ENCODE peak calls at places on chromosomes 2 and 18, in seven cellular contexts. Z is HepG2, O is mesendoderm, Y is PC-3, D is GM23248, Q is mesenchymal stem cell, R is fibroblast of lung. B is an unnamed sample.

GRCh38 chr2:237322564-237322963 is 91.4 kb downstream of the COL6A3 start:
- DNase-seq in Z (peak; percentile 20), O (peak; percentile 37), Y (peak; percentile 63), D (peak; percentile 40), Q (no peak), R (no peak), B (peak; percentile 78)

GRCh38 chr2:236264256-236264655 is at the start of gene ASB18:
- DNase-seq in Z (no peak), O (no peak), Y (no peak), D (no peak), Q (no peak), R (no peak), B (no peak)

GRCh38 chr2:152407204-152407721 is 72.3 kb downstream of the FMNL2 start:
- DNase-seq in Z (no peak), O (peak; percentile 86), Y (no peak), D (peak; percentile 86), Q (peak; percentile 76), R (peak; percentile 58), B (peak; percentile 85)

GRCh38 chr18:45167109-45167551 is 448.1 kb upstream of the SLC14A2 start:
- DNase-seq in Z (no peak), O (no peak), Y (peak; percentile 64), D (peak; percentile 73), Q (peak; percentile 88), R (peak; percentile 69), B (no peak)

GRCh38 chr18:45951021-45951714 is 16.0 kb downstream of the EPG5 start:
- DNase-seq in Z (no peak), O (peak; percentile 16), Y (peak; percentile 61), D (peak; percentile 85), Q (peak; percentile 92), R (peak; percentile 90), B (no peak)

GRCh38 chr18:79400091-79400590 is 4.4 kb downstream of the NFATC1 start:
- DNase-seq in Z (no peak), O (no peak), Y (peak; percentile 20), D (peak; percentile 77), Q (no peak), R (no peak), B (peak; percentile 86)

GRCh38 chr2:73998451-73998850 is 13.7 kb downstream of the TET3 start:
- DNase-seq in Z (no peak), O (no peak), Y (no peak), D (no peak), Q (no peak), R (no peak), B (no peak)

GRCh38 chr18:48412339-48412929 is 3.3 kb upstream of the ZBTB7C start:
- DNase-seq in Z (peak; percentile 56), O (peak; percentile 82), Y (peak; percentile 41), D (peak; percentile 66), Q (peak; percentile 43), R (no peak), B (peak; percentile 84)

GRCh38 chr2:86825728-86826386 is 35.1 kb upstream of the CD8A start:
- DNase-seq in Z (no peak), O (no peak), Y (no peak), D (no peak), Q (no peak), R (no peak), B (no peak)

GRCh38 chr18:47893939-47894699 is 36.3 kb downstream of the SMAD2 start:
- DNase-seq in Z (no peak), O (no peak), Y (peak; percentile 29), D (peak; percentile 10), Q (no peak), R (peak; percentile 60), B (no peak)

GRCh38 chr2:235669269-235669831 is 175.5 kb downstream of the AGAP1 start:
- DNase-seq in Z (peak; percentile 69), O (peak; percentile 89), Y (peak; percentile 79), D (peak; percentile 83), Q (peak; percentile 65), R (peak; percentile 77), B (peak; percentile 95)

GRCh38 chr2:226354434-226354833 is 445.2 kb downstream of the IRS1 start:
- DNase-seq in Z (no peak), O (peak; percentile 21), Y (no peak), D (peak; percentile 14), Q (peak; percentile 63), R (peak; percentile 73), B (no peak)

GRCh38 chr2:239722760-239723448 is 302.2 kb downstream of the NDUFA10 start:
- DNase-seq in Z (no peak), O (no peak), Y (no peak), D (no peak), Q (no peak), R (no peak), B (no peak)

GRCh38 chr18:44716697-44717163 is 36.0 kb downstream of the SETBP1 start:
- DNase-seq in Z (no peak), O (no peak), Y (no peak), D (peak; percentile 28), Q (no peak), R (no peak), B (no peak)

GRCh38 chr2:85905187-85905666 is 16.4 kb upstream of the ST3GAL5 start:
- DNase-seq in Z (no peak), O (no peak), Y (no peak), D (peak; percentile 59), Q (peak; percentile 37), R (peak; percentile 89), B (no peak)

GRCh38 chr2:121075641-121076500 is 209.1 kb downstream of the TFCP2L1 start:
- DNase-seq in Z (no peak), O (peak; percentile 26), Y (peak; percentile 9), D (peak; percentile 30), Q (no peak), R (peak; percentile 14), B (peak; percentile 84)

GRCh38 chr18:31099490-31100230 is 2.6 kb downstream of the DSC2 start:
- DNase-seq in Z (no peak), O (peak; percentile 2), Y (peak; percentile 64), D (no peak), Q (no peak), R (no peak), B (no peak)

GRCh38 chr2:39483530-39483929 is 46.4 kb upstream of the MAP4K3 start:
- DNase-seq in Z (no peak), O (no peak), Y (no peak), D (no peak), Q (no peak), R (no peak), B (no peak)

GRCh38 chr18:35481960-35482366 is 15.8 kb downstream of the INO80C start:
- DNase-seq in Z (peak; percentile 92), O (peak; percentile 74), Y (peak; percentile 28), D (no peak), Q (no peak), R (peak; percentile 39), B (no peak)

GRCh38 chr2:173984866-173985588 is 19.9 kb upstream of the SP3 start:
- DNase-seq in Z (no peak), O (no peak), Y (no peak), D (no peak), Q (no peak), R (no peak), B (no peak)

GRCh38 chr2:196131949-196132925 is 39.1 kb downstream of the STK17B start:
- DNase-seq in Z (no peak), O (peak; percentile 81), Y (no peak), D (peak; percentile 42), Q (peak; percentile 60), R (peak; percentile 43), B (peak; percentile 68)

GRCh38 chr2:24382363-24383021 is 22.2 kb upstream of the ITSN2 start:
- DNase-seq in Z (no peak), O (peak; percentile 88), Y (peak; percentile 78), D (peak; percentile 75), Q (peak; percentile 66), R (peak; percentile 22), B (peak; percentile 89)

GRCh38 chr2:66578067-66578852 is 143.3 kb downstream of the MEIS1 start:
- DNase-seq in Z (no peak), O (peak; percentile 22), Y (no peak), D (no peak), Q (no peak), R (no peak), B (peak; percentile 62)

GRCh38 chr2:170368370-170368769 is 190.4 kb downstream of the MYO3B start:
- DNase-seq in Z (no peak), O (no peak), Y (no peak), D (no peak), Q (no peak), R (no peak), B (no peak)

GRCh38 chr2:170362313-170362795 is 184.4 kb downstream of the MYO3B start:
- DNase-seq in Z (no peak), O (no peak), Y (no peak), D (no peak), Q (no peak), R (no peak), B (no peak)

GRCh38 chr2:170362895-170363582 is 185.1 kb downstream of the MYO3B start:
- DNase-seq in Z (no peak), O (no peak), Y (peak; percentile 78), D (peak; percentile 70), Q (peak; percentile 90), R (peak; percentile 9), B (no peak)

GRCh38 chr2:170365003-170365402 is 187.1 kb downstream of the MYO3B start:
- DNase-seq in Z (no peak), O (no peak), Y (no peak), D (no peak), Q (no peak), R (no peak), B (no peak)

DNA sequence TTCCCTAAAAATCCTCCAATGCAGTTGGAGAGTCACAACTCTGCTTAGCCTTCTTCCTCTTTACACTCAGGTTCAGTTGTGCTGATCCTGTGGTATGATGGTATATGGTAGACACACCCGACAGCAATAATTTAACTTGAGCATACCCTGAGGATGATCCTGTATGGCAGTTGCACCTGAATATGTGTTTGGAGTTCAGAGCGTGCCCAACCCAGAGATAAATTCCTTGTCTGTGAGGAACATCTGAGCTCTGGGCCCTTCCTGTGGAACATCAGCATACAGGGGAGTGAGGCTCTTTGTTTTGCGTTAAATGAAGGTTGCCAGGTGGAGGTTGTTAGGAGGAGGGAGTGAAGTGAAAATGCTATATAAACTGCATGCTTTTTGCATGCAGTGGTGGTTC is 187.7 kb downstream of the MYO3B start:
- DNase-seq in Z (no peak), O (peak; percentile 25), Y (no peak), D (no peak), Q (no peak), R (no peak), B (no peak)
- H3K27me3 ChIP-seq in Z (peaks cover 2% of the 10 kb centered on the region), O (no peaks in the 10 kb centered on the region), Y (no peaks in the 10 kb centered on the region), D (peaks cover 13% of the 10 kb centered on the region), Q (peaks cover 58% of the 10 kb centered on the region), R (no peaks in the 10 kb centered on the region), B (no peaks in the 10 kb centered on the region)

DNA sequence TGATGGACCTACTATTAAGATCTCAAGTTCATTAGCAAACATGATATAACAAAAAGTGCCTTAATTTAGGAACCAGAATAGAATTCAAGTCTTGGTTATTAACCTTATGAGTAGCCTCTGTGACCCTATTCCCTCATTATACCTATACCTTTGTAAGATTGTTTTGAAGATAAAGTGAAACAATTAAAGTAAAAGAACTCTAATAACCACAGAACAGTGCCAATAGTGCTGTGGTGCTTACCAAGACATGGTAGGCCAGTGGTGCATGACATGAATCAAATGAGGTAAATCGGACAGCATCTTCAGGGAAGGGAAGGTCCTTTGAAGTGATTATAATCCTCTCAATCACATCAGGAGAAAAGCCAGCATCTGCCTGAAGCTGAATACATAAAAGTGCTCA is 36.4 kb downstream of the METTL4 start:
- DNase-seq in Z (no peak), O (no peak), Y (no peak), D (no peak), Q (no peak), R (no peak), B (no peak)
- H3K9ac ChIP-seq in Z (no peak overlapping the region), O (no peak overlapping the region), Y (no peak overlapping the region), D (no peak overlapping the region), Q (no peak overlapping the region), R (no peak overlapping the region), B (no peak overlapping the region)

GRCh38 chr2:30217644-30218361 is 13.5 kb upstream of the LBH start:
- DNase-seq in Z (no peak), O (no peak), Y (peak; percentile 91), D (no peak), Q (no peak), R (no peak), B (peak; percentile 77)
- H3K27ac ChIP-seq in Z (no peak overlapping the region), O (no peak overlapping the region), Y (peak overlapping the region; percentile 46), D (no peak overlapping the region), Q (no peak overlapping the region), R (no peak overlapping the region), B (no peak overlapping the region)

GRCh38 chr2:106886916-106887758 is 1.2 kb upstream of the ST6GAL2 start:
- DNase-seq in Z (no peak), O (peak; percentile 69), Y (peak; percentile 92), D (peak; percentile 29), Q (peak; percentile 6), R (peak; percentile 25), B (peak; percentile 90)
- H3K27me3 ChIP-seq in Z (no peaks in the 10 kb centered on the region), O (no peaks in the 10 kb centered on the region), Y (no peaks in the 10 kb centered on the region), D (peaks cover 66% of the 10 kb centered on the region), Q (no peaks in the 10 kb centered on the region), R (peaks cover 7% of the 10 kb centered on the region), B (peaks cover 31% of the 10 kb centered on the region)

B was measured in endodermal cell.